ENCODE peak calls at places on chromosome 4, in seven cellular contexts. B, E, M, L, R, A and Q are unnamed samples.

GRCh38 chr4:37562592-37562991 is 123.6 kb downstream of the RELL1 start:
- DNase-seq in M (no peak), L (no peak), E (no peak), R (no peak), B (no peak), A (no peak), Q (peak)

GRCh38 chr4:159689526-159689925 is 586.6 kb downstream of the RAPGEF2 start:
- DNase-seq in A (no peak), B (no peak), R (no peak), L (no peak), M (no peak), E (no peak), Q (no peak)

GRCh38 chr4:45693746-45694145 is 430.1 kb downstream of the GABRG1 start:
- DNase-seq in L (no peak), A (no peak), M (no peak), R (no peak), E (peak), B (no peak), Q (no peak)

GRCh38 chr4:89837385-89837995 is 529 bp upstream of the SNCA start:
- DNase-seq in M (peak), A (peak), B (no peak), R (no peak), L (peak), E (peak), Q (peak)

GRCh38 chr4:76341063-76341462 is 34.5 kb downstream of the STBD1 start:
- DNase-seq in E (peak), L (no peak), B (no peak), A (peak), M (no peak), R (no peak), Q (peak)

GRCh38 chr4:152399246-152399645 is 136.6 kb downstream of the FBXW7 start:
- DNase-seq in E (no peak), L (no peak), M (no peak), R (peak), A (no peak), B (no peak), Q (no peak)

GRCh38 chr4:176534566-176534965 is 214.8 kb downstream of the SPCS3 start:
- DNase-seq in R (no peak), L (no peak), M (no peak), E (peak), A (peak), B (no peak), Q (peak)

GRCh38 chr4:154739111-154739510 is 4.7 kb upstream of the LRAT start:
- DNase-seq in B (no peak), E (no peak), A (no peak), M (no peak), R (no peak), L (no peak), Q (no peak)

GRCh38 chr4:128228021-128228571 is 59.5 kb downstream of the PGRMC2 start:
- DNase-seq in M (no peak), B (no peak), L (peak), R (no peak), E (peak), A (no peak), Q (peak)

GRCh38 chr4:102036619-102037376 is 246.3 kb downstream of the BANK1 start:
- DNase-seq in R (no peak), E (no peak), M (no peak), A (peak), L (peak), B (no peak), Q (peak)